ENCODE peak calls at places on chromosomes 3 and 15, in five cellular contexts. One of them, this sample, is unnamed.

GRCh38 chr15:101492752-101493692 is 3.5 kb upstream of the PCSK6 start:
- DNase-seq in AG10803: no peak
- DNase-seq in CD4-positive, CD25-positive, alpha-beta regulatory T cell: no peak
- DNase-seq in HFF-Myc: no peak
- DNase-seq in HCEC 1CT: no peak
- DNase-seq in this sample: no peak

GRCh38 chr3:89314454-89314853 is 207.0 kb downstream of the EPHA3 start:
- DNase-seq in AG10803: peak
- DNase-seq in HFF-Myc: peak
- DNase-seq in HCEC 1CT: peak
- DNase-seq in CD4-positive, CD25-positive, alpha-beta regulatory T cell: no peak
- DNase-seq in this sample: peak

GRCh38 chr3:11381563-11381962 is 109.4 kb downstream of the ATG7 start:
- DNase-seq in HCEC 1CT: no peak
- DNase-seq in AG10803: no peak
- DNase-seq in HFF-Myc: no peak
- DNase-seq in CD4-positive, CD25-positive, alpha-beta regulatory T cell: no peak
- DNase-seq in this sample: peak

GRCh38 chr3:18295171-18295920 is 129.8 kb downstream of the SATB1 start:
- DNase-seq in HCEC 1CT: peak
- DNase-seq in CD4-positive, CD25-positive, alpha-beta regulatory T cell: no peak
- DNase-seq in AG10803: peak
- DNase-seq in HFF-Myc: peak
- DNase-seq in this sample: peak

GRCh38 chr15:32698773-32699390 is 18.9 kb upstream of the GREM1 start:
- DNase-seq in HCEC 1CT: no peak
- DNase-seq in AG10803: no peak
- DNase-seq in CD4-positive, CD25-positive, alpha-beta regulatory T cell: no peak
- DNase-seq in HFF-Myc: no peak
- DNase-seq in this sample: no peak

GRCh38 chr15:40871749-40872617 is 2.1 kb downstream of the RHOV start:
- DNase-seq in HCEC 1CT: no peak
- DNase-seq in CD4-positive, CD25-positive, alpha-beta regulatory T cell: no peak
- DNase-seq in HFF-Myc: no peak
- DNase-seq in AG10803: no peak
- DNase-seq in this sample: no peak

GRCh38 chr3:74614133-74614967 is at the start of gene CNTN3:
- DNase-seq in AG10803: peak
- DNase-seq in HCEC 1CT: no peak
- DNase-seq in CD4-positive, CD25-positive, alpha-beta regulatory T cell: no peak
- DNase-seq in HFF-Myc: no peak
- DNase-seq in this sample: peak

GRCh38 chr3:194046995-194047681 is 88.8 kb upstream of the HES1 start:
- DNase-seq in AG10803: peak
- DNase-seq in HCEC 1CT: no peak
- DNase-seq in HFF-Myc: no peak
- DNase-seq in CD4-positive, CD25-positive, alpha-beta regulatory T cell: no peak
- DNase-seq in this sample: no peak

GRCh38 chr15:101170568-101171350 is 81.1 kb downstream of the CHSY1 start:
- DNase-seq in HCEC 1CT: peak
- DNase-seq in CD4-positive, CD25-positive, alpha-beta regulatory T cell: no peak
- DNase-seq in AG10803: peak
- DNase-seq in HFF-Myc: no peak
- DNase-seq in this sample: peak

GRCh38 chr3:8186213-8186612 is 315.4 kb upstream of the LMCD1 start:
- DNase-seq in HCEC 1CT: no peak
- DNase-seq in AG10803: no peak
- DNase-seq in CD4-positive, CD25-positive, alpha-beta regulatory T cell: no peak
- DNase-seq in HFF-Myc: no peak
- DNase-seq in this sample: no peak

GRCh38 chr3:40258064-40258463 is 51.4 kb upstream of the EIF1B start:
- DNase-seq in AG10803: no peak
- DNase-seq in HFF-Myc: no peak
- DNase-seq in CD4-positive, CD25-positive, alpha-beta regulatory T cell: no peak
- DNase-seq in HCEC 1CT: no peak
- DNase-seq in this sample: no peak

GRCh38 chr15:99155961-99156443 is 51.1 kb downstream of the SYNM start:
- DNase-seq in HFF-Myc: no peak
- DNase-seq in AG10803: peak
- DNase-seq in CD4-positive, CD25-positive, alpha-beta regulatory T cell: no peak
- DNase-seq in HCEC 1CT: peak
- DNase-seq in this sample: peak

GRCh38 chr3:189157232-189158007 is 14.4 kb upstream of the TPRG1 start:
- DNase-seq in CD4-positive, CD25-positive, alpha-beta regulatory T cell: no peak
- DNase-seq in HFF-Myc: no peak
- DNase-seq in AG10803: no peak
- DNase-seq in HCEC 1CT: no peak
- DNase-seq in this sample: no peak

GRCh38 chr15:25240461-25241021 is 198.3 kb downstream of the UBE3A start:
- DNase-seq in CD4-positive, CD25-positive, alpha-beta regulatory T cell: no peak
- DNase-seq in HCEC 1CT: no peak
- DNase-seq in AG10803: no peak
- DNase-seq in HFF-Myc: no peak
- DNase-seq in this sample: no peak

GRCh38 chr15:65791335-65792129 is 561 bp downstream of the DENND4A start:
- DNase-seq in HFF-Myc: no peak
- DNase-seq in AG10803: no peak
- DNase-seq in CD4-positive, CD25-positive, alpha-beta regulatory T cell: peak
- DNase-seq in HCEC 1CT: peak
- DNase-seq in this sample: peak

GRCh38 chr3:48399387-48400172 is 27.6 kb downstream of the FBXW12 start:
- DNase-seq in AG10803: no peak
- DNase-seq in HFF-Myc: no peak
- DNase-seq in HCEC 1CT: no peak
- DNase-seq in CD4-positive, CD25-positive, alpha-beta regulatory T cell: no peak
- DNase-seq in this sample: no peak

GRCh38 chr3:173584834-173585831 is 187.6 kb downstream of the NLGN1 start:
- DNase-seq in AG10803: peak
- DNase-seq in CD4-positive, CD25-positive, alpha-beta regulatory T cell: no peak
- DNase-seq in HCEC 1CT: peak
- DNase-seq in HFF-Myc: peak
- DNase-seq in this sample: peak

GRCh38 chr3:43055806-43056770 is 49.8 kb downstream of the POMGNT2 start:
- DNase-seq in CD4-positive, CD25-positive, alpha-beta regulatory T cell: no peak
- DNase-seq in HCEC 1CT: no peak
- DNase-seq in HFF-Myc: no peak
- DNase-seq in AG10803: no peak
- DNase-seq in this sample: no peak

GRCh38 chr15:101370330-101371024 is 75.4 kb upstream of the SNRPA1 start:
- DNase-seq in HFF-Myc: no peak
- DNase-seq in HCEC 1CT: no peak
- DNase-seq in CD4-positive, CD25-positive, alpha-beta regulatory T cell: no peak
- DNase-seq in AG10803: no peak
- DNase-seq in this sample: no peak

GRCh38 chr15:51736069-51736468 is 1.4 kb downstream of the LYSMD2 start:
- DNase-seq in HFF-Myc: no peak
- DNase-seq in HCEC 1CT: no peak
- DNase-seq in AG10803: no peak
- DNase-seq in CD4-positive, CD25-positive, alpha-beta regulatory T cell: no peak
- DNase-seq in this sample: no peak

GRCh38 chr15:75223688-75224087 is 22.0 kb downstream of the C15orf39 start:
- DNase-seq in AG10803: no peak
- DNase-seq in HFF-Myc: no peak
- DNase-seq in CD4-positive, CD25-positive, alpha-beta regulatory T cell: no peak
- DNase-seq in HCEC 1CT: no peak
- DNase-seq in this sample: no peak

GRCh38 chr15:35705885-35706590 is 160.1 kb upstream of the DPH6 start:
- DNase-seq in CD4-positive, CD25-positive, alpha-beta regulatory T cell: no peak
- DNase-seq in AG10803: peak
- DNase-seq in HFF-Myc: no peak
- DNase-seq in HCEC 1CT: peak
- DNase-seq in this sample: peak

GRCh38 chr15:31377030-31377429 is 50.4 kb downstream of the KLF13 start:
- DNase-seq in AG10803: no peak
- DNase-seq in HFF-Myc: no peak
- DNase-seq in HCEC 1CT: no peak
- DNase-seq in CD4-positive, CD25-positive, alpha-beta regulatory T cell: no peak
- DNase-seq in this sample: no peak

GRCh38 chr3:123883111-123883510 is 1.0 kb downstream of the MYLK start:
- DNase-seq in CD4-positive, CD25-positive, alpha-beta regulatory T cell: no peak
- DNase-seq in HCEC 1CT: no peak
- DNase-seq in HFF-Myc: no peak
- DNase-seq in AG10803: no peak
- DNase-seq in this sample: no peak

GRCh38 chr3:58962816-58963215 is 87.0 kb downstream of the CFAP20DC start:
- DNase-seq in CD4-positive, CD25-positive, alpha-beta regulatory T cell: no peak
- DNase-seq in AG10803: peak
- DNase-seq in HFF-Myc: no peak
- DNase-seq in HCEC 1CT: peak
- DNase-seq in this sample: peak

GRCh38 chr15:71078506-71079207 is 36.6 kb upstream of the THSD4 start:
- DNase-seq in HFF-Myc: no peak
- DNase-seq in CD4-positive, CD25-positive, alpha-beta regulatory T cell: no peak
- DNase-seq in AG10803: no peak
- DNase-seq in HCEC 1CT: no peak
- DNase-seq in this sample: no peak